ENCODE peak calls at places on chromosome 2, in four cellular contexts. K is naive thymus-derived CD8-positive, alpha-beta T cell; B is fibroblast of mammary gland; C is mucosa of gallbladder. F is an unnamed sample.

GRCh38 chr2:72153026-72153791 is 5.5 kb upstream of the CYP26B1 start:
- DNase-seq in K (no peak), B (no peak), C (peak; percentile 7), F (no peak)

GRCh38 chr2:28224648-28225471 is 167.8 kb upstream of the FOSL2 start:
- DNase-seq in K (no peak), B (peak; percentile 93), C (no peak), F (no peak)

GRCh38 chr2:12951657-12951973 is 234.9 kb downstream of the TRIB2 start:
- DNase-seq in K (no peak), B (no peak), C (no peak), F (no peak)

GRCh38 chr2:23497063-23497462 is 112.1 kb downstream of the KLHL29 start:
- DNase-seq in K (no peak), B (peak; percentile 44), C (no peak), F (peak; percentile 75)

GRCh38 chr2:55947759-55948158 is 24.2 kb upstream of the EFEMP1 start:
- DNase-seq in K (no peak), B (no peak), C (no peak), F (no peak)

GRCh38 chr2:197675711-197676188 is 363 bp upstream of the RFTN2 start:
- DNase-seq in K (no peak), B (peak; percentile 73), C (no peak), F (peak; percentile 88)

GRCh38 chr2:3628800-3629199 is 29.2 kb upstream of the ALLC start:
- DNase-seq in K (no peak), B (no peak), C (no peak), F (no peak)

GRCh38 chr2:240231838-240232244 is 91.4 kb upstream of the OTOS start:
- DNase-seq in K (no peak), B (no peak), C (no peak), F (no peak)

GRCh38 chr2:11941201-11942041 is 195.0 kb downstream of the LPIN1 start:
- DNase-seq in K (no peak), B (no peak), C (no peak), F (no peak)

GRCh38 chr2:152716805-152717241 is 438 bp downstream of the PRPF40A start:
- DNase-seq in K (no peak), B (peak; percentile 18), C (peak; percentile 12), F (no peak)

GRCh38 chr2:98923244-98923940 is 12.6 kb downstream of the CRACDL start:
- DNase-seq in K (no peak), B (no peak), C (no peak), F (no peak)

GRCh38 chr2:170582313-170582712 is 132.8 kb upstream of the SP5 start:
- DNase-seq in K (no peak), B (no peak), C (no peak), F (no peak)

GRCh38 chr2:55511508-55512124 is 7.9 kb upstream of the CFAP36 start:
- DNase-seq in K (no peak), B (peak; percentile 66), C (no peak), F (peak; percentile 71)

GRCh38 chr2:222039821-222040220 is 259.0 kb downstream of the PAX3 start:
- DNase-seq in K (no peak), B (no peak), C (peak; percentile 38), F (no peak)

GRCh38 chr2:165016772-165017411 is 61.6 kb upstream of the SLC38A11 start:
- DNase-seq in K (no peak), B (peak; percentile 59), C (no peak), F (peak; percentile 43)

GRCh38 chr2:207257291-207258190 is 91.8 kb upstream of the KLF7 start:
- DNase-seq in K (no peak), B (no peak), C (no peak), F (no peak)

GRCh38 chr2:1480671-1481076 is 67.4 kb downstream of the TPO start:
- DNase-seq in K (no peak), B (no peak), C (no peak), F (no peak)

GRCh38 chr2:70049261-70049660 is 38.0 kb upstream of the PCBP1 start:
- DNase-seq in K (no peak), B (no peak), C (no peak), F (no peak)

GRCh38 chr2:66569321-66569851 is 134.5 kb downstream of the MEIS1 start:
- DNase-seq in K (no peak), B (peak; percentile 78), C (no peak), F (peak; percentile 53)

GRCh38 chr2:74052732-74053712 is 68.3 kb downstream of the TET3 start:
- DNase-seq in K (no peak), B (no peak), C (no peak), F (no peak)

GRCh38 chr2:159671047-159671446 is 41.3 kb upstream of the MARCHF7 start:
- DNase-seq in K (no peak), B (no peak), C (no peak), F (no peak)

GRCh38 chr2:42770288-42771131 is 6.6 kb upstream of the OXER1 start:
- DNase-seq in K (no peak), B (peak; percentile 56), C (no peak), F (peak; percentile 58)

GRCh38 chr2:217326238-217327022 is 466.6 kb upstream of the TNP1 start:
- DNase-seq in K (no peak), B (no peak), C (no peak), F (no peak)

GRCh38 chr2:207230261-207231105 is 64.7 kb upstream of the KLF7 start:
- DNase-seq in K (no peak), B (no peak), C (no peak), F (peak; percentile 38)

GRCh38 chr2:55856936-55857335 is 66.6 kb downstream of the EFEMP1 start:
- DNase-seq in K (no peak), B (peak; percentile 37), C (no peak), F (peak; percentile 69)

GRCh38 chr2:16939771-16940170 is 274.1 kb upstream of the CYRIA start:
- DNase-seq in K (no peak), B (no peak), C (no peak), F (no peak)

GRCh38 chr2:16093639-16094447 is 153.5 kb downstream of the MYCN start:
- DNase-seq in K (no peak), B (no peak), C (peak; percentile 67), F (no peak)

GRCh38 chr2:127456960-127457359 is 38.7 kb downstream of the PROC start:
- DNase-seq in K (no peak), B (no peak), C (no peak), F (no peak)

GRCh38 chr2:28297531-28297930 is 95.1 kb upstream of the FOSL2 start:
- DNase-seq in K (no peak), B (no peak), C (no peak), F (no peak)

GRCh38 chr2:44130441-44130840 is 38.2 kb upstream of the PPM1B start:
- DNase-seq in K (no peak), B (peak; percentile 53), C (no peak), F (no peak)

GRCh38 chr2:134375935-134376334 is 122.1 kb downstream of the MGAT5 start:
- DNase-seq in K (no peak), B (peak; percentile 73), C (peak; percentile 57), F (peak; percentile 64)

GRCh38 chr2:31558401-31559295 is 22.1 kb downstream of the SRD5A2 start:
- DNase-seq in K (no peak), B (peak; percentile 78), C (no peak), F (no peak)

GRCh38 chr2:24926602-24927252 is 6.7 kb upstream of the ADCY3 start:
- DNase-seq in K (no peak), B (peak; percentile 50), C (peak; percentile 32), F (no peak)

GRCh38 chr2:29443627-29444026 is 328.4 kb downstream of the CLIP4 start:
- DNase-seq in K (no peak), B (no peak), C (no peak), F (no peak)

GRCh38 chr2:5442736-5443135 is 249.4 kb upstream of the SOX11 start:
- DNase-seq in K (no peak), B (no peak), C (no peak), F (no peak)

GRCh38 chr2:45904931-45905642 is 253.6 kb downstream of the PRKCE start:
- DNase-seq in K (no peak), B (peak; percentile 42), C (no peak), F (no peak)

GRCh38 chr2:44549099-44549471 is 187.3 kb downstream of the CAMKMT start:
- DNase-seq in K (no peak), B (peak; percentile 90), C (no peak), F (peak; percentile 58)

GRCh38 chr2:145253492-145253891 is 733.6 kb upstream of the ZEB2 start:
- DNase-seq in K (no peak), B (no peak), C (no peak), F (no peak)

GRCh38 chr2:179129574-179130238 is 79.8 kb upstream of the CCDC141 start:
- DNase-seq in K (no peak), B (peak; percentile 37), C (no peak), F (peak; percentile 35)